ENCODE peak calls at places on chromosomes 6 and 20, in five cellular contexts. N is ACHN, J is A172, F is caudate nucleus, A is GM19239. D is an unnamed sample.

GRCh38 chr20:49641683-49642649 is 71.7 kb downstream of the B4GALT5 start:
- DNase-seq in J (no peak), F (no peak), A (no peak), N (no peak), D (no peak)

GRCh38 chr20:2557873-2558580 is 21.7 kb downstream of the TMC2 start:
- DNase-seq in A (no peak), N (no peak), J (no peak), F (no peak), D (no peak)

GRCh38 chr6:110618591-110619267 is 142.3 kb upstream of the SLC22A16 start:
- DNase-seq in N (peak), F (no peak), A (no peak), J (peak), D (no peak)

GRCh38 chr6:166969390-166970002 is 13.1 kb upstream of the RNASET2 start:
- DNase-seq in N (no peak), A (no peak), J (no peak), F (no peak), D (no peak)

GRCh38 chr6:106628658-106629102 is 618 bp downstream of the RTN4IP1 start:
- DNase-seq in N (peak), A (no peak), J (no peak), F (no peak), D (no peak)

GRCh38 chr20:9359561-9360308 is 154.7 kb upstream of the LAMP5 start:
- DNase-seq in F (no peak), A (no peak), N (peak), J (peak), D (peak)

GRCh38 chr6:166971271-166971670 is 14.9 kb upstream of the RNASET2 start:
- DNase-seq in J (no peak), F (no peak), N (no peak), A (no peak), D (no peak)

GRCh38 chr6:41428995-41429417 is 93.6 kb downstream of the NCR2 start:
- DNase-seq in J (peak), F (no peak), N (no peak), A (no peak), D (peak)

GRCh38 chr20:13139459-13140150 is 81.5 kb upstream of the ISM1 start:
- DNase-seq in J (no peak), A (no peak), F (no peak), N (no peak), D (peak)

GRCh38 chr20:45323731-45324130 is 15.6 kb upstream of the MATN4 start:
- DNase-seq in J (no peak), N (no peak), A (no peak), F (no peak), D (no peak)

GRCh38 chr6:44084231-44085014 is 42.8 kb downstream of the MRPL14 start:
- DNase-seq in A (no peak), N (no peak), F (no peak), J (no peak), D (peak)

GRCh38 chr6:21874372-21874771 is 280.8 kb downstream of the SOX4 start:
- DNase-seq in F (no peak), A (no peak), J (peak), N (no peak), D (no peak)

GRCh38 chr6:125989631-125990030 is 3.3 kb downstream of the TRMT11 start:
- DNase-seq in F (no peak), A (no peak), J (no peak), N (no peak), D (peak)

GRCh38 chr20:59104848-59105247 is 58.8 kb upstream of the ZNF831 start:
- DNase-seq in J (no peak), A (no peak), F (no peak), N (no peak), D (no peak)

GRCh38 chr6:143721642-143722041 is 43.9 kb downstream of the PHACTR2 start:
- DNase-seq in J (no peak), A (no peak), N (no peak), F (no peak), D (no peak)

GRCh38 chr20:57660510-57661199 is 40.4 kb upstream of the ZBP1 start:
- DNase-seq in N (no peak), J (no peak), A (no peak), F (no peak), D (no peak)

GRCh38 chr20:1918766-1919165 is 23.6 kb downstream of the SIRPA start:
- DNase-seq in A (no peak), F (no peak), J (no peak), N (no peak), D (no peak)

GRCh38 chr6:109766167-109766566 is 75.1 kb downstream of the FIG4 start:
- DNase-seq in A (no peak), N (no peak), F (no peak), J (no peak), D (no peak)

GRCh38 chr20:51661609-51662178 is 106.5 kb downstream of the ATP9A start:
- DNase-seq in F (no peak), N (no peak), J (peak), A (no peak), D (peak)

GRCh38 chr20:35145141-35145564 is 2.0 kb downstream of the EDEM2 start:
- DNase-seq in F (no peak), J (peak), N (peak), A (peak), D (peak)